ENCODE peak calls at places on chromosomes 3 and 15, in eight cellular contexts. One of them, this sample, is unnamed. For H3K4me1, the result is how much of the 10 kb centered on the place peaks cover.

GRCh38 chr3:141306922-141307321 is 61.4 kb upstream of the ZBTB38 start:
- DNase-seq in A549: no peak
- DNase-seq in Peyer's patch: no peak
- DNase-seq in CD8-positive, alpha-beta T cell: no peak
- DNase-seq in ascending aorta: no peak
- DNase-seq in PC-3: peak
- DNase-seq in fibroblast of lung: no peak
- DNase-seq in uterus: no peak
- DNase-seq in this sample: no peak

GRCh38 chr3:71109241-71109976 is 474.1 kb downstream of the FOXP1 start:
- DNase-seq in uterus: no peak
- DNase-seq in fibroblast of lung: peak
- DNase-seq in A549: no peak
- DNase-seq in Peyer's patch: no peak
- DNase-seq in PC-3: peak
- DNase-seq in ascending aorta: no peak
- DNase-seq in CD8-positive, alpha-beta T cell: no peak
- DNase-seq in this sample: no peak

GRCh38 chr15:56537881-56538280 is 72.9 kb upstream of the MNS1 start:
- DNase-seq in A549: no peak
- DNase-seq in uterus: no peak
- DNase-seq in Peyer's patch: peak
- DNase-seq in fibroblast of lung: no peak
- DNase-seq in CD8-positive, alpha-beta T cell: peak
- DNase-seq in PC-3: no peak
- DNase-seq in ascending aorta: no peak
- DNase-seq in this sample: peak

GRCh38 chr15:64343841-64344240 is 12.1 kb downstream of the CSNK1G1 start:
- DNase-seq in ascending aorta: no peak
- DNase-seq in uterus: no peak
- DNase-seq in PC-3: no peak
- DNase-seq in Peyer's patch: no peak
- DNase-seq in A549: no peak
- DNase-seq in fibroblast of lung: peak
- DNase-seq in CD8-positive, alpha-beta T cell: no peak
- DNase-seq in this sample: no peak

GRCh38 chr3:27903447-27903846 is 181.3 kb upstream of the EOMES start:
- DNase-seq in Peyer's patch: no peak
- DNase-seq in uterus: no peak
- DNase-seq in ascending aorta: no peak
- DNase-seq in A549: no peak
- DNase-seq in PC-3: no peak
- DNase-seq in fibroblast of lung: no peak
- DNase-seq in CD8-positive, alpha-beta T cell: no peak
- DNase-seq in this sample: no peak

GRCh38 chr3:161409858-161410257 is 38.5 kb upstream of the SPTSSB start:
- DNase-seq in uterus: no peak
- DNase-seq in ascending aorta: no peak
- DNase-seq in A549: no peak
- DNase-seq in fibroblast of lung: no peak
- DNase-seq in PC-3: peak
- DNase-seq in CD8-positive, alpha-beta T cell: no peak
- DNase-seq in Peyer's patch: no peak
- DNase-seq in this sample: no peak

GRCh38 chr3:98734737-98735136 is 28.4 kb upstream of the ST3GAL6 start:
- DNase-seq in uterus: no peak
- DNase-seq in fibroblast of lung: no peak
- DNase-seq in ascending aorta: no peak
- DNase-seq in CD8-positive, alpha-beta T cell: no peak
- DNase-seq in A549: no peak
- DNase-seq in PC-3: peak
- DNase-seq in Peyer's patch: no peak
- DNase-seq in this sample: no peak

GRCh38 chr15:26066896-26067295 is 203.8 kb upstream of the ATP10A start:
- DNase-seq in A549: no peak
- DNase-seq in uterus: no peak
- DNase-seq in Peyer's patch: no peak
- DNase-seq in PC-3: no peak
- DNase-seq in fibroblast of lung: no peak
- DNase-seq in CD8-positive, alpha-beta T cell: no peak
- DNase-seq in ascending aorta: no peak
- DNase-seq in this sample: no peak

GRCh38 chr3:5431811-5432378 is 244.4 kb downstream of the EDEM1 start:
- DNase-seq in PC-3: peak
- DNase-seq in Peyer's patch: no peak
- DNase-seq in fibroblast of lung: no peak
- DNase-seq in uterus: no peak
- DNase-seq in CD8-positive, alpha-beta T cell: no peak
- DNase-seq in ascending aorta: no peak
- DNase-seq in A549: no peak
- DNase-seq in this sample: no peak

GRCh38 chr3:51975857-51976549 is 1.1 kb downstream of the ABHD14A start:
- DNase-seq in CD8-positive, alpha-beta T cell: no peak
- DNase-seq in Peyer's patch: peak
- DNase-seq in A549: no peak
- DNase-seq in fibroblast of lung: peak
- DNase-seq in PC-3: peak
- DNase-seq in uterus: peak
- DNase-seq in ascending aorta: no peak
- DNase-seq in this sample: peak

GRCh38 chr3:129346690-129347440 is 68.2 kb downstream of the HMCES start:
- DNase-seq in PC-3: no peak
- DNase-seq in ascending aorta: no peak
- DNase-seq in A549: no peak
- DNase-seq in fibroblast of lung: peak
- DNase-seq in CD8-positive, alpha-beta T cell: no peak
- DNase-seq in uterus: no peak
- DNase-seq in Peyer's patch: no peak
- DNase-seq in this sample: no peak

GRCh38 chr15:91208366-91208765 is 108.3 kb downstream of the SV2B start:
- DNase-seq in uterus: no peak
- DNase-seq in Peyer's patch: no peak
- DNase-seq in A549: no peak
- DNase-seq in CD8-positive, alpha-beta T cell: no peak
- DNase-seq in ascending aorta: no peak
- DNase-seq in PC-3: no peak
- DNase-seq in fibroblast of lung: no peak
- DNase-seq in this sample: no peak

GRCh38 chr3:174855002-174855401 is 4.1 kb upstream of the NAALADL2 start:
- DNase-seq in ascending aorta: no peak
- DNase-seq in A549: no peak
- DNase-seq in fibroblast of lung: no peak
- DNase-seq in CD8-positive, alpha-beta T cell: no peak
- DNase-seq in Peyer's patch: no peak
- DNase-seq in uterus: no peak
- DNase-seq in PC-3: no peak
- DNase-seq in this sample: no peak

GRCh38 chr3:180117381-180118163 is 80.8 kb upstream of the PEX5L start:
- DNase-seq in CD8-positive, alpha-beta T cell: no peak
- DNase-seq in ascending aorta: no peak
- DNase-seq in A549: no peak
- DNase-seq in Peyer's patch: no peak
- DNase-seq in fibroblast of lung: no peak
- DNase-seq in PC-3: no peak
- DNase-seq in uterus: no peak
- DNase-seq in this sample: no peak

GRCh38 chr15:66369773-66370651 is 13.5 kb upstream of the TIPIN start:
- DNase-seq in CD8-positive, alpha-beta T cell: no peak
- DNase-seq in uterus: no peak
- DNase-seq in Peyer's patch: no peak
- DNase-seq in A549: peak
- DNase-seq in PC-3: peak
- DNase-seq in ascending aorta: no peak
- DNase-seq in fibroblast of lung: peak
- DNase-seq in this sample: no peak

GRCh38 chr3:168532135-168532534 is 436.4 kb upstream of the GOLIM4 start:
- DNase-seq in ascending aorta: no peak
- DNase-seq in PC-3: no peak
- DNase-seq in Peyer's patch: no peak
- DNase-seq in A549: no peak
- DNase-seq in fibroblast of lung: no peak
- DNase-seq in CD8-positive, alpha-beta T cell: no peak
- DNase-seq in uterus: no peak
- DNase-seq in this sample: no peak

GRCh38 chr15:69476704-69477473 is 24.3 kb downstream of the RPLP1 start:
- DNase-seq in Peyer's patch: no peak
- DNase-seq in ascending aorta: no peak
- DNase-seq in A549: no peak
- DNase-seq in PC-3: no peak
- DNase-seq in fibroblast of lung: no peak
- DNase-seq in uterus: no peak
- DNase-seq in CD8-positive, alpha-beta T cell: no peak
- DNase-seq in this sample: no peak

GRCh38 chr3:18030371-18030870 is 288.0 kb upstream of the TBC1D5 start:
- DNase-seq in A549: no peak
- DNase-seq in fibroblast of lung: no peak
- DNase-seq in ascending aorta: no peak
- DNase-seq in PC-3: no peak
- DNase-seq in uterus: no peak
- DNase-seq in Peyer's patch: no peak
- DNase-seq in CD8-positive, alpha-beta T cell: no peak
- DNase-seq in this sample: no peak

GRCh38 chr3:175255698-175256097 is 396.6 kb downstream of the NAALADL2 start:
- DNase-seq in ascending aorta: no peak
- DNase-seq in CD8-positive, alpha-beta T cell: no peak
- DNase-seq in A549: no peak
- DNase-seq in Peyer's patch: no peak
- DNase-seq in fibroblast of lung: peak
- DNase-seq in PC-3: peak
- DNase-seq in uterus: no peak
- DNase-seq in this sample: no peak

GRCh38 chr15:56174649-56175048 is 69.0 kb downstream of the RFX7 start:
- DNase-seq in PC-3: no peak
- DNase-seq in A549: no peak
- DNase-seq in fibroblast of lung: no peak
- DNase-seq in uterus: no peak
- DNase-seq in Peyer's patch: no peak
- DNase-seq in CD8-positive, alpha-beta T cell: no peak
- DNase-seq in ascending aorta: no peak
- DNase-seq in this sample: no peak

GRCh38 chr3:36695769-36696137 is 68.6 kb downstream of the DCLK3 start:
- DNase-seq in uterus: no peak
- DNase-seq in A549: no peak
- DNase-seq in fibroblast of lung: peak
- DNase-seq in CD8-positive, alpha-beta T cell: no peak
- DNase-seq in ascending aorta: no peak
- DNase-seq in PC-3: peak
- DNase-seq in Peyer's patch: no peak
- DNase-seq in this sample: no peak

GRCh38 chr3:27633224-27633545 is 88.9 kb downstream of the EOMES start:
- DNase-seq in PC-3: peak
- DNase-seq in uterus: no peak
- DNase-seq in ascending aorta: no peak
- DNase-seq in Peyer's patch: peak
- DNase-seq in fibroblast of lung: peak
- DNase-seq in A549: peak
- DNase-seq in CD8-positive, alpha-beta T cell: peak
- DNase-seq in this sample: no peak

GRCh38 chr3:49370585-49371290 is 12.6 kb upstream of the GPX1 start:
- DNase-seq in Peyer's patch: no peak
- DNase-seq in PC-3: no peak
- DNase-seq in CD8-positive, alpha-beta T cell: no peak
- DNase-seq in ascending aorta: no peak
- DNase-seq in fibroblast of lung: no peak
- DNase-seq in A549: no peak
- DNase-seq in uterus: no peak
- DNase-seq in this sample: no peak

GRCh38 chr15:31977138-31977537 is 53.2 kb upstream of the CHRNA7 start:
- DNase-seq in A549: no peak
- DNase-seq in Peyer's patch: no peak
- DNase-seq in PC-3: no peak
- DNase-seq in CD8-positive, alpha-beta T cell: no peak
- DNase-seq in uterus: no peak
- DNase-seq in fibroblast of lung: no peak
- DNase-seq in ascending aorta: no peak
- DNase-seq in this sample: no peak

GRCh38 chr3:196198081-196198675 is 13.0 kb downstream of the ZDHHC19 start:
- DNase-seq in CD8-positive, alpha-beta T cell: no peak
- DNase-seq in Peyer's patch: no peak
- DNase-seq in ascending aorta: no peak
- DNase-seq in uterus: no peak
- DNase-seq in A549: no peak
- DNase-seq in PC-3: no peak
- DNase-seq in fibroblast of lung: no peak
- DNase-seq in this sample: no peak
- H3K4me1 ChIP-seq in CD8-positive, alpha-beta T cell: under half
- H3K4me1 ChIP-seq in Peyer's patch: under half
- H3K4me1 ChIP-seq in ascending aorta: under half
- H3K4me1 ChIP-seq in uterus: under half
- H3K4me1 ChIP-seq in A549: under half
- H3K4me1 ChIP-seq in PC-3: under half
- H3K4me1 ChIP-seq in fibroblast of lung: under half
- H3K4me1 ChIP-seq in this sample: under half

DNA sequence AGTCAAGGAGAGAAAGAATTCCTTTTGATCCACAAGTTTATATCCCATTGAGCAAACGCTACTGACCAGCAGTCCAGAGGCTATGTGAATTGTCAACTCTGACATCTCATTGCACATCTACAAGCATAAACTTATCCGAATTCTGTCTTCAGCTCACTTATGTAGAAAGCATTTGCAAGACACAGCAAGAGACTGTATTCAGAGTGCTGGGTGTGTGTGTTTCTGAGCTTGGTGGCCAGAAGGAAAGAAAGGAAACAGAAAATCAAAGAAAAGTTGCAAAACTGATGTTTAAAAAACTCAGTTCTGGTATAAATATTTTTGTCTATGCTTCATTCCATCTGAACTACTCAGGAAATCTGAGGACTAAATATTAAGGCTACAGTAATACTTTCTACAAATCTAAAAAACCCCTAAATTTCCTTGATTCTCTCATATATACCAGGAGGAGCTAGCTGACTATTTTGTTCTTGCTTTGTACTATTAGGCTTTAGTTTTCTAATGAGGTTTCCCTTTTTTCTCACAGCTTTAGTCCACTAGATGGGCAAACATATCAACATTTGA is 45.5 kb downstream of the LSAMP start:
- DNase-seq in fibroblast of lung: peak
- DNase-seq in ascending aorta: no peak
- DNase-seq in A549: no peak
- DNase-seq in PC-3: no peak
- DNase-seq in uterus: no peak
- DNase-seq in Peyer's patch: no peak
- DNase-seq in CD8-positive, alpha-beta T cell: no peak
- DNase-seq in this sample: no peak
- H3K4me1 ChIP-seq in fibroblast of lung: under half
- H3K4me1 ChIP-seq in ascending aorta: under half
- H3K4me1 ChIP-seq in A549: under half
- H3K4me1 ChIP-seq in PC-3: under half
- H3K4me1 ChIP-seq in uterus: under half
- H3K4me1 ChIP-seq in Peyer's patch: under half
- H3K4me1 ChIP-seq in CD8-positive, alpha-beta T cell: under half
- H3K4me1 ChIP-seq in this sample: under half

GRCh38 chr15:73930790-73931281 is 4.6 kb downstream of the LOXL1 start:
- DNase-seq in Peyer's patch: no peak
- DNase-seq in ascending aorta: no peak
- DNase-seq in PC-3: no peak
- DNase-seq in A549: no peak
- DNase-seq in fibroblast of lung: peak
- DNase-seq in uterus: no peak
- DNase-seq in CD8-positive, alpha-beta T cell: no peak
- DNase-seq in this sample: no peak
- H3K4me1 ChIP-seq in Peyer's patch: under half
- H3K4me1 ChIP-seq in ascending aorta: under half
- H3K4me1 ChIP-seq in PC-3: half or more
- H3K4me1 ChIP-seq in A549: under half
- H3K4me1 ChIP-seq in fibroblast of lung: under half
- H3K4me1 ChIP-seq in uterus: under half
- H3K4me1 ChIP-seq in CD8-positive, alpha-beta T cell: under half
- H3K4me1 ChIP-seq in this sample: under half

GRCh38 chr3:31481697-31482096 is 51.0 kb upstream of the STT3B start:
- DNase-seq in A549: no peak
- DNase-seq in fibroblast of lung: no peak
- DNase-seq in CD8-positive, alpha-beta T cell: no peak
- DNase-seq in uterus: no peak
- DNase-seq in Peyer's patch: no peak
- DNase-seq in ascending aorta: no peak
- DNase-seq in PC-3: peak
- DNase-seq in this sample: no peak
- H3K4me1 ChIP-seq in A549: under half
- H3K4me1 ChIP-seq in fibroblast of lung: under half
- H3K4me1 ChIP-seq in CD8-positive, alpha-beta T cell: under half
- H3K4me1 ChIP-seq in uterus: under half
- H3K4me1 ChIP-seq in Peyer's patch: under half
- H3K4me1 ChIP-seq in ascending aorta: under half
- H3K4me1 ChIP-seq in PC-3: under half
- H3K4me1 ChIP-seq in this sample: under half